ENCODE peak calls at places on chromosomes 7 and 10, in seven cellular contexts. C, R, W, L, Y, Q and G are unnamed samples.

GRCh38 chr7:96354881-96355280 is 33.0 kb upstream of the SLC25A13 start:
- DNase-seq in Q (no peak), C (no peak), W (no peak), L (no peak), R (no peak), Y (no peak), G (no peak)

GRCh38 chr10:34288634-34289033 is 526.5 kb downstream of the PARD3 start:
- DNase-seq in W (peak), Y (no peak), C (no peak), Q (no peak), L (no peak), R (no peak), G (no peak)

GRCh38 chr10:87862644-87863101 is 660 bp downstream of the KLLN start:
- DNase-seq in C (no peak), Y (no peak), W (no peak), L (no peak), R (no peak), Q (no peak), G (no peak)

GRCh38 chr7:149175150-149175549 is 20.2 kb upstream of the ZNF282 start:
- DNase-seq in Y (no peak), R (no peak), Q (no peak), L (no peak), C (no peak), W (no peak), G (no peak)

GRCh38 chr10:75613685-75614587 is 182.5 kb downstream of the LRMDA start:
- DNase-seq in Y (no peak), L (no peak), Q (no peak), C (no peak), R (no peak), W (peak), G (no peak)

GRCh38 chr10:95333997-95334792 is 43.4 kb upstream of the PDLIM1 start:
- DNase-seq in R (no peak), Y (peak), L (peak), Q (no peak), W (peak), C (peak), G (no peak)

GRCh38 chr7:80637911-80638765 is at the start of gene CD36:
- DNase-seq in W (no peak), R (no peak), C (no peak), Y (no peak), L (no peak), Q (no peak), G (no peak)

GRCh38 chr10:51892965-51893658 is 193.7 kb upstream of the CSTF2T start:
- DNase-seq in Q (peak), L (no peak), Y (no peak), C (no peak), W (no peak), R (no peak), G (no peak)

GRCh38 chr7:30598121-30598876 is 3.6 kb downstream of the GARS1 start:
- DNase-seq in W (peak), L (no peak), R (no peak), C (no peak), Q (no peak), Y (no peak), G (no peak)

DNA sequence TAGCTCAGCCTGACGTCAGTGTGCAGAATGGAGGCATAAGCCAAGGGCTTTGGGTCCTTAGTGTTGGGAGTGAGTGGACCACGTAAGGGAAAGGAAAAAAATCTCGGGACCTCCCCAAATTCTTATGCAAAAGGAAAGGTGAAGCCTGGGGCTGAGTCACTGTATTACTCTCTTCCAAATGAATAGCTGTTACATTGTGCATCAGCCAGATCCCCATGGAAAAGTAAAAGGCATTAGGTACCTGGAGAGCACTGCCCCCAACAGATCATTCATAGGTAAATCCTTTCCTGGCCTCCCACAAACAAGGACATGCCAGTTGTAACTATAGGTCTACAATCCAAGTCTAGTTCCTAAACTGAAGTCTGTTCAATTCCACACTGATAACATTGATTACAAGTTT is 170.5 kb downstream of the C1GALT1 start:
- DNase-seq in R (no peak), Q (no peak), C (no peak), L (no peak), Y (no peak), W (no peak), G (no peak)
- TF ChIP-seq CTCF in R (no peak), Q (no peak), C (no peak), L (no peak), Y (no peak), W (no peak), G (peak)

GRCh38 chr7:68425377-68425776 is 1172.9 kb upstream of the AUTS2 start:
- DNase-seq in L (no peak), Q (peak), R (no peak), W (peak), C (no peak), Y (no peak), G (no peak)
- TF ChIP-seq CTCF in L (peak), Q (peak), R (no peak), W (peak), C (no peak), Y (no peak), G (no peak)

DNA sequence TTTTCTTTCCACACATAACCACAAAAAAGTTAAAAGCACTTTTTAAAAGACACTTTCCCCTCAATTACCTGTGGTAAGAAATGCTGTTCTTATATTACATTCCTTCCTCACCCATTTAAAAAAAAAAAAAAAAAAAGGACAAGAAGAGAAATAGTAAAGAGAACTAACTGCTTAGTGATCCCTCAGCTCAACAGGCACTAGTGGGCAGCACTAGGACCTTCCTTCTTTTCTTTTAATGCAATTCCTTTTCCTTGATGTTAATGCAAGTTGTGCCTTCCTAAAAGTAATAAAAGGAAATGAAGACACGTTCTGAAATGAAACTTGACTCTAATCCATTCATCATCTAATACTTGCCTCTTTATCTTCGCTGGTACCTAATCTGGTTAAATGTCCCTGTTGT is 189.6 kb downstream of the TCF7L2 start:
- DNase-seq in C (no peak), L (no peak), W (peak), Q (peak), Y (no peak), R (no peak), G (no peak)
- TF ChIP-seq CTCF in C (peak), L (no peak), W (peak), Q (peak), Y (peak), R (no peak), G (no peak)

DNA sequence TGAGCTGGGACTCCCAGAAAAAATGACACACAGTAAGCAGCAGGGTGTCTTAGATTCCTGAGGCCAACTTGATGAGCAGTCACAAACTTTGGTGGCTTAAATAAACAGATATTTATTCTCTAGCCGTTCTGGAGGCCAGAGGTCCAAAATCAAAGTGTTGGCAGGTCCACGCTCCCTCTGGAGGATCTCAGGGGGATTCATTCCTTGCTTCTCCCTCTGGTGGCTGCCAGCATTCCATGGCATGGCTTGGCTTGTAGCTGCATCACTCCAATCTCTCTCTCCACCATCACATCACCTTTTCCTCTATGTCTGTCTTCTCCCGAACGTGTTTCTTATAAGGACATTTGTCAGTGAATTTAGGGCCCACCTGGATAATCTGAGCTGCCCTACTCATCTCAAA is 98.4 kb downstream of the OSBPL3 start:
- DNase-seq in W (no peak), C (no peak), R (no peak), Q (peak), Y (no peak), L (no peak), G (no peak)
- TF ChIP-seq CTCF in W (no peak), C (peak), R (no peak), Q (peak), Y (no peak), L (no peak), G (no peak)

GRCh38 chr7:94012748-94013147 is 8.6 kb upstream of the BET1 start:
- DNase-seq in W (no peak), C (no peak), Y (no peak), Q (no peak), R (no peak), L (no peak), G (no peak)
- TF ChIP-seq CTCF in W (no peak), C (no peak), Y (no peak), Q (peak), R (no peak), L (no peak), G (no peak)

GRCh38 chr10:131858583-131859340 is 42.0 kb upstream of the PPP2R2D start:
- DNase-seq in R (no peak), Y (peak), Q (no peak), L (no peak), C (no peak), W (no peak), G (no peak)
- TF ChIP-seq CTCF in R (no peak), Y (no peak), Q (no peak), L (no peak), C (no peak), W (no peak), G (no peak)